ENCODE peak calls at places on chromosomes 6 and 20, in seven cellular contexts. One of them, this sample, is unnamed. For H3K36me3, the result is how much of the 10 kb centered on the place peaks cover.

GRCh38 chr20:272718-273117 is 15.2 kb downstream of the DEFB132 start:
- DNase-seq in body of pancreas: no peak
- DNase-seq in upper lobe of left lung: no peak
- DNase-seq in SK-N-SH: no peak
- DNase-seq in tibial artery: no peak
- DNase-seq in cardiac muscle cell: peak
- DNase-seq in CD8-positive, alpha-beta T cell: no peak
- DNase-seq in this sample: no peak

GRCh38 chr6:165920896-165921671 is 246.6 kb downstream of the TBXT start:
- DNase-seq in body of pancreas: no peak
- DNase-seq in upper lobe of left lung: no peak
- DNase-seq in tibial artery: no peak
- DNase-seq in CD8-positive, alpha-beta T cell: no peak
- DNase-seq in SK-N-SH: no peak
- DNase-seq in cardiac muscle cell: peak
- DNase-seq in this sample: no peak

GRCh38 chr20:48776306-48776705 is 51.5 kb downstream of the PREX1 start:
- DNase-seq in tibial artery: no peak
- DNase-seq in body of pancreas: no peak
- DNase-seq in cardiac muscle cell: peak
- DNase-seq in upper lobe of left lung: peak
- DNase-seq in SK-N-SH: peak
- DNase-seq in CD8-positive, alpha-beta T cell: no peak
- DNase-seq in this sample: no peak

GRCh38 chr20:50130995-50131394 is 18.0 kb upstream of the UBE2V1 start:
- DNase-seq in SK-N-SH: no peak
- DNase-seq in cardiac muscle cell: peak
- DNase-seq in body of pancreas: no peak
- DNase-seq in CD8-positive, alpha-beta T cell: no peak
- DNase-seq in upper lobe of left lung: no peak
- DNase-seq in tibial artery: peak
- DNase-seq in this sample: peak

GRCh38 chr6:89035252-89036106 is 45.1 kb upstream of the PNRC1 start:
- DNase-seq in CD8-positive, alpha-beta T cell: no peak
- DNase-seq in cardiac muscle cell: peak
- DNase-seq in tibial artery: peak
- DNase-seq in SK-N-SH: no peak
- DNase-seq in upper lobe of left lung: no peak
- DNase-seq in body of pancreas: peak
- DNase-seq in this sample: peak

GRCh38 chr20:6595704-6596103 is 171.8 kb upstream of the BMP2 start:
- DNase-seq in cardiac muscle cell: peak
- DNase-seq in SK-N-SH: no peak
- DNase-seq in body of pancreas: no peak
- DNase-seq in CD8-positive, alpha-beta T cell: no peak
- DNase-seq in tibial artery: no peak
- DNase-seq in upper lobe of left lung: no peak
- DNase-seq in this sample: no peak

GRCh38 chr20:15491564-15491963 is 1081.7 kb downstream of the KIF16B start:
- DNase-seq in tibial artery: no peak
- DNase-seq in upper lobe of left lung: no peak
- DNase-seq in CD8-positive, alpha-beta T cell: no peak
- DNase-seq in body of pancreas: no peak
- DNase-seq in cardiac muscle cell: no peak
- DNase-seq in SK-N-SH: no peak
- DNase-seq in this sample: no peak

GRCh38 chr20:10524643-10525042 is 89.5 kb downstream of the SLX4IP start:
- DNase-seq in tibial artery: no peak
- DNase-seq in CD8-positive, alpha-beta T cell: no peak
- DNase-seq in upper lobe of left lung: no peak
- DNase-seq in SK-N-SH: no peak
- DNase-seq in cardiac muscle cell: no peak
- DNase-seq in body of pancreas: no peak
- DNase-seq in this sample: no peak

GRCh38 chr6:145836170-145836569 is 21.6 kb upstream of the FBXO30 start:
- DNase-seq in cardiac muscle cell: peak
- DNase-seq in upper lobe of left lung: no peak
- DNase-seq in body of pancreas: no peak
- DNase-seq in CD8-positive, alpha-beta T cell: no peak
- DNase-seq in SK-N-SH: no peak
- DNase-seq in tibial artery: no peak
- DNase-seq in this sample: no peak
- H3K36me3 ChIP-seq in cardiac muscle cell: under half
- H3K36me3 ChIP-seq in upper lobe of left lung: under half
- H3K36me3 ChIP-seq in body of pancreas: under half
- H3K36me3 ChIP-seq in CD8-positive, alpha-beta T cell: under half
- H3K36me3 ChIP-seq in SK-N-SH: under half
- H3K36me3 ChIP-seq in tibial artery: under half
- H3K36me3 ChIP-seq in this sample: under half

DNA sequence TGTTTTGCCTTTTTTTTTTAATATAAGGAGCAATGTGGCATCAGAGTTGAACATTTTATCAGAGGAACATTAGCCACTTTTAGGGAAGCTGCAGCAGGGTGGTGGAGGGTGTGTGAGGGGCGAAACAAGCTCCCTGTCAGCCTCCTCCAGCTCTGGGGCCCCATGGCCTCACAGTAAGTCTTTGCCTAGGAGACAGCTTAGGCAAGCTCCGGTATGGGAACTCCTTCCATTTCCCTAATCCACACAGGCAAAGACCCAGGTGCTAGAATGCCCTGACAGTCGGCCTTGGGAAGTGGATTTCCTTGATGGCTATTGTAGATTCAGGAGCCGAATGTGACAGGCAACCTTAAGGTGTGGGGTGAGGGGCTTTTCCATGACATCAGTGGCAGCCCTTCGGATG is 862 bp downstream of the PRND start:
- DNase-seq in tibial artery: no peak
- DNase-seq in body of pancreas: no peak
- DNase-seq in CD8-positive, alpha-beta T cell: no peak
- DNase-seq in upper lobe of left lung: no peak
- DNase-seq in SK-N-SH: no peak
- DNase-seq in cardiac muscle cell: no peak
- DNase-seq in this sample: no peak
- H3K27ac ChIP-seq in tibial artery: no peak
- H3K27ac ChIP-seq in body of pancreas: no peak
- H3K27ac ChIP-seq in CD8-positive, alpha-beta T cell: no peak
- H3K27ac ChIP-seq in upper lobe of left lung: no peak
- H3K27ac ChIP-seq in SK-N-SH: no peak
- H3K27ac ChIP-seq in cardiac muscle cell: no peak
- H3K27ac ChIP-seq in this sample: no peak

DNA sequence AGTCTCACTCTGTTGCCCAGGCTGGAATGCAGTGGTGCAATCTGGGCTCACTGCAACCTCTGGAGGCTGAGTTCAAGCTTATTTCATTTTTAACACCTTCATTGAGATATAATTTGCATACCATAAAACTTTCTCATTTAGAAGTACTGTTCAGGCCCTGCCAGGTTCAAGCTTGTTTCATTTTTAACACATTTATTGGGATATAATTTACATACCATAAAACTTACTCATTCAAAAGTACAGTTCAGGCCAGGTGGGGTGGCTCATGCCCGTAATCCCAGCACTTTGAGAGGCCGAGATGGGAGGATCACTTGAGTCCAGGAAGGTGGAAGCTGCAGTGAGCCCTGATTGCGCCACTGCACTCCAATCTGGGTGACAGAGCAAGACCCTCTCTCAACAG is 5.5 kb downstream of the OR2B6 start:
- DNase-seq in body of pancreas: no peak
- DNase-seq in CD8-positive, alpha-beta T cell: no peak
- DNase-seq in tibial artery: no peak
- DNase-seq in upper lobe of left lung: no peak
- DNase-seq in cardiac muscle cell: no peak
- DNase-seq in SK-N-SH: no peak
- DNase-seq in this sample: no peak
- TF ChIP-seq CTCF in body of pancreas: no peak
- TF ChIP-seq CTCF in CD8-positive, alpha-beta T cell: no peak
- TF ChIP-seq CTCF in tibial artery: no peak
- TF ChIP-seq CTCF in upper lobe of left lung: no peak
- TF ChIP-seq CTCF in cardiac muscle cell: no peak
- TF ChIP-seq CTCF in SK-N-SH: no peak
- TF ChIP-seq CTCF in this sample: no peak

DNA sequence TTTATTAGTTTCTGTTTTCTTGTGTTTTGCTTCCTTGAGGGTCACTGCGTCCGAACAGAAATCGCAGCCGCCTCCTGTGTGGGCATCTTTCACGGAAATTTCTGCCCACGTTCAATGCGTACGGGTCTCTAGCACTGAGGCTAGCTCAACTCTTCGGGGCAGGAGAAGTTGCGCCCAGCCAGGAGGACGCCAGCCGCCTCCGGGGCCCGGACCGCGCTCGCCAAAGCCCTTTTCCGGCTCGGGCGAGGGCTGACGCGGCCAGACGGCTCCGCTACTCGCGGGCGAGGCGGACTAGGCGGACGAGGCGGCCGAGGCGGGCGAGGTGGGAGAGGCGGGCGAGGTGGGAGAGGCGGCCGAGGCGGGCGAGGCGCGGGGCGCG is 845 bp downstream of the TFAP2B start:
- DNase-seq in SK-N-SH: no peak
- DNase-seq in CD8-positive, alpha-beta T cell: no peak
- DNase-seq in body of pancreas: no peak
- DNase-seq in cardiac muscle cell: peak
- DNase-seq in tibial artery: no peak
- DNase-seq in upper lobe of left lung: peak
- DNase-seq in this sample: no peak
- H3K36me3 ChIP-seq in SK-N-SH: under half
- H3K36me3 ChIP-seq in CD8-positive, alpha-beta T cell: under half
- H3K36me3 ChIP-seq in body of pancreas: under half
- H3K36me3 ChIP-seq in cardiac muscle cell: under half
- H3K36me3 ChIP-seq in tibial artery: under half
- H3K36me3 ChIP-seq in upper lobe of left lung: under half
- H3K36me3 ChIP-seq in this sample: under half